ENCODE peak calls at places on chromosome 16, in nine cellular contexts. Y is fibroblast of mammary gland; Q is CD4-positive, alpha-beta T cell; E is H9; Z is body of pancreas; S is colonic mucosa; T is hepatocyte; G is dorsolateral prefrontal cortex; D is lower lobe of right lung. J is an unnamed sample.

GRCh38 chr16:16096161-16096857 is 127.0 kb downstream of the ABCC6 start:
- DNase-seq in Y (peak; percentile 38), Q (no peak), E (no peak), Z (peak; percentile 30), S (peak; percentile 34), T (no peak), G (no peak), D (no peak), J (no peak)

GRCh38 chr16:90044111-90044551 is 24.9 kb upstream of the DBNDD1 start:
- DNase-seq in Y (no peak), Q (no peak), E (no peak), Z (peak; percentile 73), S (peak; percentile 83), T (peak; percentile 80), G (no peak), D (no peak), J (no peak)

GRCh38 chr16:50259334-50260205 is 6.8 kb upstream of the ADCY7 start:
- DNase-seq in Y (peak; percentile 82), Q (no peak), E (no peak), Z (no peak), S (peak; percentile 43), T (peak; percentile 8), G (no peak), D (no peak), J (no peak)

GRCh38 chr16:1746693-1747195 is 24.6 kb downstream of the NME3 start:
- DNase-seq in Y (no peak), Q (no peak), E (no peak), Z (no peak), S (no peak), T (no peak), G (peak; percentile 41), D (no peak), J (no peak)

GRCh38 chr16:73053379-73054130 is 5.6 kb upstream of the ZFHX3 start:
- DNase-seq in Y (no peak), Q (no peak), E (no peak), Z (no peak), S (no peak), T (no peak), G (no peak), D (no peak), J (no peak)

GRCh38 chr16:83336630-83337029 is 471.1 kb upstream of the HSBP1 start:
- DNase-seq in Y (peak; percentile 88), Q (no peak), E (no peak), Z (no peak), S (no peak), T (no peak), G (no peak), D (no peak), J (no peak)

GRCh38 chr16:13305019-13305755 is 403.8 kb downstream of the SHISA9 start:
- DNase-seq in Y (peak; percentile 5), Q (no peak), E (no peak), Z (no peak), S (no peak), T (no peak), G (no peak), D (no peak), J (no peak)

GRCh38 chr16:83350466-83350865 is 457.3 kb upstream of the HSBP1 start:
- DNase-seq in Y (no peak), Q (no peak), E (no peak), Z (no peak), S (no peak), T (no peak), G (no peak), D (no peak), J (no peak)

GRCh38 chr16:17412221-17412620 is 58.5 kb downstream of the XYLT1 start:
- DNase-seq in Y (no peak), Q (no peak), E (no peak), Z (peak; percentile 34), S (no peak), T (no peak), G (no peak), D (no peak), J (no peak)

GRCh38 chr16:19196871-19197270 is 28.8 kb downstream of the SYT17 start:
- DNase-seq in Y (no peak), Q (no peak), E (no peak), Z (no peak), S (no peak), T (no peak), G (no peak), D (no peak), J (no peak)

GRCh38 chr16:29007865-29008593 is 23.2 kb downstream of the LAT start:
- DNase-seq in Y (peak; percentile 98), Q (peak; percentile 48), E (no peak), Z (no peak), S (no peak), T (no peak), G (no peak), D (no peak), J (no peak)

GRCh38 chr16:51989637-51990230 is 557.2 kb downstream of the TOX3 start:
- DNase-seq in Y (no peak), Q (no peak), E (no peak), Z (no peak), S (no peak), T (no peak), G (no peak), D (no peak), J (no peak)

GRCh38 chr16:66344533-66345145 is 21.9 kb upstream of the CDH5 start:
- DNase-seq in Y (peak; percentile 58), Q (no peak), E (no peak), Z (peak; percentile 42), S (peak; percentile 45), T (peak; percentile 74), G (no peak), D (no peak), J (no peak)

GRCh38 chr16:50562657-50563056 is 14.5 kb downstream of the NKD1 start:
- DNase-seq in Y (no peak), Q (no peak), E (no peak), Z (no peak), S (no peak), T (no peak), G (no peak), D (no peak), J (no peak)

GRCh38 chr16:90019543-90020259 is 445 bp upstream of the DBNDD1 start:
- DNase-seq in Y (peak; percentile 69), Q (peak; percentile 44), E (peak; percentile 70), Z (peak; percentile 58), S (peak; percentile 40), T (peak; percentile 80), G (no peak), D (peak; percentile 62), J (no peak)

GRCh38 chr16:15996432-15997109 is 47.2 kb downstream of the ABCC1 start:
- DNase-seq in Y (peak; percentile 96), Q (no peak), E (no peak), Z (peak; percentile 28), S (peak; percentile 32), T (peak; percentile 10), G (no peak), D (no peak), J (no peak)

GRCh38 chr16:7405166-7405565 is 72.5 kb downstream of the RBFOX1 start:
- DNase-seq in Y (no peak), Q (no peak), E (peak; percentile 71), Z (peak; percentile 28), S (no peak), T (peak; percentile 84), G (peak; percentile 70), D (peak; percentile 80), J (no peak)

GRCh38 chr16:12062343-12063003 is 85.9 kb downstream of the SNX29 start:
- DNase-seq in Y (peak; percentile 94), Q (no peak), E (no peak), Z (peak; percentile 44), S (peak; percentile 49), T (no peak), G (no peak), D (peak; percentile 90), J (no peak)

GRCh38 chr16:29943846-29944669 is 17.8 kb upstream of the TMEM219 start:
- DNase-seq in Y (peak; percentile 99), Q (no peak), E (peak; percentile 80), Z (peak; percentile 70), S (peak; percentile 84), T (peak; percentile 91), G (no peak), D (no peak), J (no peak)

GRCh38 chr16:11689031-11689840 is 21.0 kb downstream of the SNN start:
- DNase-seq in Y (peak; percentile 35), Q (no peak), E (no peak), Z (no peak), S (no peak), T (no peak), G (no peak), D (no peak), J (no peak)

GRCh38 chr16:81843243-81843582 is 64.1 kb downstream of the PLCG2 start:
- DNase-seq in Y (no peak), Q (no peak), E (no peak), Z (no peak), S (no peak), T (no peak), G (no peak), D (no peak), J (no peak)
- TF ChIP-seq CTCF in Y (no peak), Q (no peak), E (no peak), Z (no peak), S (no peak), T (no peak), G (no peak), D (no peak), J (no peak)

GRCh38 chr16:67707790-67708189 is 11.3 kb downstream of the GFOD2 start:
- DNase-seq in Y (no peak), Q (no peak), E (no peak), Z (no peak), S (no peak), T (no peak), G (no peak), D (no peak), J (no peak)
- TF ChIP-seq CTCF in Y (no peak), Q (no peak), E (no peak), Z (no peak), S (no peak), T (no peak), G (no peak), D (no peak), J (no peak)

DNA sequence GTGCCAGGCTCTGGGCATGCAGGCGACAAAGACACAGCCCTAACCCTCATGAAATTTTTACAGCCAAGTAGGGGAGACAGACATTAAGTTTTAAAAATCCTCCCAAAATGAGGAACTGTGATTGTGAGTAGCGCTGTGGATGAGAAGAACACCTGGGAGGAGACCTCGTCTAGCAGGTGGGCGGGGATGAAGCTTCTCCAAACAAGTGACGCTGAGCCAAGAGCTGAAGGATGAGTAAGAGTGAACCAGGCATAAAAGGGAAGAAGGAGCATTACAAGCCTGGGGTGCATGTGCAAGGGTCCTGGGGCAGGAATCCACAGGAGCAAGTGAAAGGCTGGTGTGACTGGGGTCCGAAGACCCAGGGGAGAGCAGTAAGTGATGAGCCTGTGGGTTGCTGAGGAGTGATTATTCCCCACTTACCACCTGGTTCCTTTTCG is 149.4 kb upstream of the HS3ST2 start:
- DNase-seq in Y (no peak), Q (no peak), E (peak; percentile 26), Z (no peak), S (no peak), T (no peak), G (no peak), D (no peak), J (no peak)
- TF ChIP-seq CTCF in Y (no peak), Q (no peak), E (no peak), Z (no peak), S (no peak), T (no peak), G (no peak), D (no peak), J (no peak)

DNA sequence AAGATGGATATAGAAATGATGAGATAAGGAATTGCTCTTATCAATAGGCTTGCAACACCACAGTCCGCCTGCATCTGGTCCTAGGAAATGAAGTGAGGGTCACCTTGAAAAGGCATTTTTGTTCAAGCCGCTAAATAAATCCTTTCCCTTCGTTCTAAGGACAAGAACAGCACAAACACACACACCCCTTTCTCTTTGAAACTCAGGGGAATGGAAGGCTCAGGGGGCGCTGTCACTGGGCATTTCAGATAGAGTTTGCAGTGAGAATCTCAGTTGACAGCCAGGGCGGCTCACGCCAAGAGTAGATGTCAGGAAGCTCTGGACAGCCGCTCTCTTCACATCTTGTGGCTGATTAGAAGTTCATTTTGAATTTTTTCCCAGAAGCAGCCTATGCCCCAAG is 39.7 kb downstream of the ABAT start:
- DNase-seq in Y (no peak), Q (no peak), E (no peak), Z (no peak), S (no peak), T (no peak), G (no peak), D (no peak), J (no peak)
- TF ChIP-seq CTCF in Y (no peak), Q (no peak), E (peak; percentile 18), Z (no peak), S (no peak), T (no peak), G (no peak), D (no peak), J (no peak)